ENCODE peak calls at places on chromosomes 12 and 14, in ten cellular contexts. One of them, this sample, is unnamed.

GRCh38 chr14:76309572-76310551 is 66.1 kb upstream of the ESRRB start:
- DNase-seq in EL: no peak
- DNase-seq in BJ: no peak
- DNase-seq in COR-L47: no peak
- DNase-seq in left ventricle myocardium superior: peak
- DNase-seq in AG08396: no peak
- DNase-seq in effector memory CD4-positive, alpha-beta T cell: no peak
- DNase-seq in Peyer's patch: no peak
- DNase-seq in stimulated activated naive CD4-positive, alpha-beta T cell: no peak
- DNase-seq in NCI-H524: no peak
- DNase-seq in this sample: no peak

GRCh38 chr14:93911975-93912374 is 15.2 kb upstream of the FAM181A start:
- DNase-seq in EL: no peak
- DNase-seq in BJ: no peak
- DNase-seq in COR-L47: no peak
- DNase-seq in left ventricle myocardium superior: no peak
- DNase-seq in AG08396: no peak
- DNase-seq in effector memory CD4-positive, alpha-beta T cell: no peak
- DNase-seq in Peyer's patch: no peak
- DNase-seq in stimulated activated naive CD4-positive, alpha-beta T cell: no peak
- DNase-seq in NCI-H524: no peak
- DNase-seq in this sample: no peak

GRCh38 chr14:50920482-50921225 is 23.6 kb downstream of the PYGL start:
- DNase-seq in EL: peak
- DNase-seq in BJ: peak
- DNase-seq in COR-L47: no peak
- DNase-seq in left ventricle myocardium superior: no peak
- DNase-seq in AG08396: peak
- DNase-seq in effector memory CD4-positive, alpha-beta T cell: no peak
- DNase-seq in Peyer's patch: no peak
- DNase-seq in stimulated activated naive CD4-positive, alpha-beta T cell: no peak
- DNase-seq in NCI-H524: peak
- DNase-seq in this sample: peak

GRCh38 chr12:108307006-108307405 is 32.1 kb downstream of the CMKLR1 start:
- DNase-seq in EL: peak
- DNase-seq in BJ: no peak
- DNase-seq in COR-L47: no peak
- DNase-seq in left ventricle myocardium superior: no peak
- DNase-seq in AG08396: peak
- DNase-seq in effector memory CD4-positive, alpha-beta T cell: no peak
- DNase-seq in Peyer's patch: no peak
- DNase-seq in stimulated activated naive CD4-positive, alpha-beta T cell: no peak
- DNase-seq in NCI-H524: no peak
- DNase-seq in this sample: no peak

GRCh38 chr12:57280234-57281062 is 29.5 kb upstream of the STAC3 start:
- DNase-seq in EL: peak
- DNase-seq in BJ: peak
- DNase-seq in COR-L47: no peak
- DNase-seq in left ventricle myocardium superior: no peak
- DNase-seq in AG08396: peak
- DNase-seq in effector memory CD4-positive, alpha-beta T cell: peak
- DNase-seq in Peyer's patch: peak
- DNase-seq in stimulated activated naive CD4-positive, alpha-beta T cell: peak
- DNase-seq in NCI-H524: no peak
- DNase-seq in this sample: no peak

GRCh38 chr14:98234208-98234607 is 1037.8 kb downstream of the BCL11B start:
- DNase-seq in EL: no peak
- DNase-seq in BJ: no peak
- DNase-seq in COR-L47: no peak
- DNase-seq in left ventricle myocardium superior: no peak
- DNase-seq in AG08396: no peak
- DNase-seq in effector memory CD4-positive, alpha-beta T cell: no peak
- DNase-seq in Peyer's patch: no peak
- DNase-seq in stimulated activated naive CD4-positive, alpha-beta T cell: no peak
- DNase-seq in NCI-H524: no peak
- DNase-seq in this sample: no peak

GRCh38 chr12:64590183-64590582 is 20.1 kb upstream of the RASSF3 start:
- DNase-seq in EL: no peak
- DNase-seq in BJ: no peak
- DNase-seq in COR-L47: no peak
- DNase-seq in left ventricle myocardium superior: no peak
- DNase-seq in AG08396: no peak
- DNase-seq in effector memory CD4-positive, alpha-beta T cell: no peak
- DNase-seq in Peyer's patch: no peak
- DNase-seq in stimulated activated naive CD4-positive, alpha-beta T cell: no peak
- DNase-seq in NCI-H524: no peak
- DNase-seq in this sample: no peak

GRCh38 chr12:84912191-84913142 is at the start of gene SLC6A15:
- DNase-seq in EL: peak
- DNase-seq in BJ: no peak
- DNase-seq in COR-L47: peak
- DNase-seq in left ventricle myocardium superior: peak
- DNase-seq in AG08396: peak
- DNase-seq in effector memory CD4-positive, alpha-beta T cell: no peak
- DNase-seq in Peyer's patch: peak
- DNase-seq in stimulated activated naive CD4-positive, alpha-beta T cell: no peak
- DNase-seq in NCI-H524: peak
- DNase-seq in this sample: peak

GRCh38 chr14:103630364-103631108 is 1.5 kb downstream of the KLC1 start:
- DNase-seq in EL: no peak
- DNase-seq in BJ: no peak
- DNase-seq in COR-L47: no peak
- DNase-seq in left ventricle myocardium superior: no peak
- DNase-seq in AG08396: no peak
- DNase-seq in effector memory CD4-positive, alpha-beta T cell: no peak
- DNase-seq in Peyer's patch: no peak
- DNase-seq in stimulated activated naive CD4-positive, alpha-beta T cell: no peak
- DNase-seq in NCI-H524: no peak
- DNase-seq in this sample: no peak

GRCh38 chr14:95523818-95524448 is 7.5 kb upstream of the SYNE3 start:
- DNase-seq in EL: peak
- DNase-seq in BJ: no peak
- DNase-seq in COR-L47: no peak
- DNase-seq in left ventricle myocardium superior: no peak
- DNase-seq in AG08396: no peak
- DNase-seq in effector memory CD4-positive, alpha-beta T cell: no peak
- DNase-seq in Peyer's patch: peak
- DNase-seq in stimulated activated naive CD4-positive, alpha-beta T cell: peak
- DNase-seq in NCI-H524: no peak
- DNase-seq in this sample: no peak

GRCh38 chr14:61489527-61489926 is 168.1 kb downstream of the PRKCH start:
- DNase-seq in EL: no peak
- DNase-seq in BJ: no peak
- DNase-seq in COR-L47: no peak
- DNase-seq in left ventricle myocardium superior: no peak
- DNase-seq in AG08396: no peak
- DNase-seq in effector memory CD4-positive, alpha-beta T cell: no peak
- DNase-seq in Peyer's patch: no peak
- DNase-seq in stimulated activated naive CD4-positive, alpha-beta T cell: no peak
- DNase-seq in NCI-H524: no peak
- DNase-seq in this sample: no peak

GRCh38 chr12:13215056-13215455 is 18.5 kb downstream of the EMP1 start:
- DNase-seq in EL: no peak
- DNase-seq in BJ: no peak
- DNase-seq in COR-L47: no peak
- DNase-seq in left ventricle myocardium superior: no peak
- DNase-seq in AG08396: no peak
- DNase-seq in effector memory CD4-positive, alpha-beta T cell: no peak
- DNase-seq in Peyer's patch: no peak
- DNase-seq in stimulated activated naive CD4-positive, alpha-beta T cell: no peak
- DNase-seq in NCI-H524: no peak
- DNase-seq in this sample: no peak

This sample was measured in NCI-H2081.